ENCODE peak calls at places on chromosomes 1 and 21, in six cellular contexts. T is right atrium auricular region, C is fibroblast of lung, Y is lower leg skin, O is transverse colon, R is spleen. F is an unnamed sample.
A peak's percentile ranks its signal among the peaks of the same experiment; 100 is the strongest.

GRCh38 chr1:196609114-196609737 is 986 bp upstream of the KCNT2 start:
- DNase-seq in T (peak; percentile 58), C (peak; percentile 38), Y (no peak), O (no peak), R (no peak), F (no peak)

GRCh38 chr1:230327892-230328284 is 98.2 kb downstream of the PGBD5 start:
- DNase-seq in T (no peak), C (no peak), Y (no peak), O (no peak), R (peak; percentile 58), F (no peak)

GRCh38 chr1:178628637-178629548 is 96.2 kb upstream of the RALGPS2 start:
- DNase-seq in T (no peak), C (peak; percentile 55), Y (no peak), O (no peak), R (no peak), F (no peak)

GRCh38 chr1:95375201-95375600 is 141.2 kb downstream of the RWDD3 start:
- DNase-seq in T (no peak), C (no peak), Y (no peak), O (no peak), R (no peak), F (no peak)

GRCh38 chr1:156897078-156897825 is 3.7 kb downstream of the PEAR1 start:
- DNase-seq in T (no peak), C (peak; percentile 57), Y (no peak), O (no peak), R (no peak), F (no peak)

GRCh38 chr1:222552882-222553281 is 5.0 kb upstream of the HHIPL2 start:
- DNase-seq in T (no peak), C (no peak), Y (no peak), O (no peak), R (no peak), F (no peak)

GRCh38 chr1:63032171-63032570 is 248.2 kb downstream of the ATG4C start:
- DNase-seq in T (no peak), C (no peak), Y (no peak), O (no peak), R (no peak), F (no peak)

GRCh38 chr21:33731447-33731846 is 89.1 kb downstream of the ITSN1 start:
- DNase-seq in T (no peak), C (no peak), Y (no peak), O (no peak), R (no peak), F (no peak)

GRCh38 chr1:204589409-204590038 is 73.3 kb downstream of the MDM4 start:
- DNase-seq in T (no peak), C (no peak), Y (no peak), O (no peak), R (no peak), F (no peak)

GRCh38 chr1:225987491-225988316 is 11.4 kb downstream of the SDE2 start:
- DNase-seq in T (no peak), C (peak; percentile 73), Y (no peak), O (no peak), R (no peak), F (no peak)

GRCh38 chr1:223713546-223714420 is 1.4 kb downstream of the CAPN2 start:
- DNase-seq in T (no peak), C (no peak), Y (no peak), O (peak; percentile 52), R (no peak), F (no peak)

GRCh38 chr1:40404670-40405462 is 31.3 kb downstream of the SMAP2 start:
- DNase-seq in T (no peak), C (peak; percentile 83), Y (no peak), O (no peak), R (no peak), F (no peak)

GRCh38 chr1:112026018-112026417 is 36.5 kb upstream of the KCND3 start:
- DNase-seq in T (no peak), C (no peak), Y (no peak), O (no peak), R (no peak), F (no peak)

GRCh38 chr1:94863297-94863911 is 43.2 kb downstream of the SLC44A3 start:
- DNase-seq in T (no peak), C (peak; percentile 82), Y (no peak), O (no peak), R (no peak), F (no peak)

GRCh38 chr21:20083336-20083735 is 914.9 kb upstream of the NCAM2 start:
- DNase-seq in T (no peak), C (no peak), Y (no peak), O (no peak), R (no peak), F (no peak)

GRCh38 chr1:176837708-176838107 is 326.8 kb downstream of the ASTN1 start:
- DNase-seq in T (no peak), C (no peak), Y (no peak), O (no peak), R (no peak), F (no peak)

GRCh38 chr1:222310830-222311229 is 237.1 kb downstream of the HHIPL2 start:
- DNase-seq in T (no peak), C (no peak), Y (no peak), O (no peak), R (peak; percentile 81), F (no peak)

GRCh38 chr1:10635992-10636391 is 160.5 kb downstream of the CASZ1 start:
- DNase-seq in T (no peak), C (no peak), Y (no peak), O (no peak), R (no peak), F (peak; percentile 22)
- H3K4me3 ChIP-seq in T (no peak overlapping the region), C (no peak overlapping the region), Y (no peak overlapping the region), O (no peak overlapping the region), R (no peak overlapping the region), F (peak overlapping the region; percentile 4)

GRCh38 chr1:150563340-150564038 is 14.3 kb downstream of the ADAMTSL4 start:
- DNase-seq in T (no peak), C (no peak), Y (no peak), O (peak; percentile 79), R (peak; percentile 83), F (no peak)
- TF ChIP-seq CTCF in T (no peak), C (no peak), Y (no peak), O (no peak), R (no peak), F (no peak)

GRCh38 chr1:29985376-29985945 is 737.9 kb downstream of the MATN1 start:
- DNase-seq in T (peak; percentile 53), C (no peak), Y (peak; percentile 72), O (no peak), R (no peak), F (no peak)

GRCh38 chr1:29984107-29984506 is 739.3 kb downstream of the MATN1 start:
- DNase-seq in T (peak; percentile 52), C (no peak), Y (peak; percentile 54), O (no peak), R (no peak), F (no peak)

GRCh38 chr1:29981586-29982239 is 741.7 kb downstream of the MATN1 start:
- DNase-seq in T (no peak), C (no peak), Y (no peak), O (no peak), R (no peak), F (no peak)

GRCh38 chr1:29984544-29985375 is 738.6 kb downstream of the MATN1 start:
- DNase-seq in T (peak; percentile 54), C (no peak), Y (peak; percentile 74), O (peak; percentile 27), R (no peak), F (no peak)

DNA sequence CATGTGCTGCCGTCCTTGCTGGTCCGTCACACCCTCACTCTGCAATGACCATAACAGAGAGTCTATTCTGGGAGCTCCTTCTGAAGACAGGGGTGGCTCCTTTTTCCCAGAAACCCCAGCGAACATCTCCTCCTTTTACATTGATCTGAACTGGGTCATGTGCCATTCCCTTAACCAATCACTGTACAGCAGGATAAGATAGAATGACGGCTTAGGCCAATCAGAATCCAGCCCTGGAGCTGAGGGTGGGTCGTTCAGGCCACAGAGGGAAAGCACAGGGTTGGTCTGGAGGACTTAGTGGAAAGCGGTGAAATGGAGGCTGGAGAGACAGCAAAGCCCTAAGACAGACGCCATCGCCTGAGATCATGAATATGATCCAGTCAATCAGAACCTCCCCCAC is 740.0 kb downstream of the MATN1 start:
- DNase-seq in T (peak; percentile 32), C (no peak), Y (peak; percentile 31), O (no peak), R (no peak), F (no peak)
- H3K4me3 ChIP-seq in T (no peak overlapping the region), C (no peak overlapping the region), Y (no peak overlapping the region), O (no peak overlapping the region), R (no peak overlapping the region), F (no peak overlapping the region)

GRCh38 chr1:214319930-214320329 is 39.0 kb downstream of the SMYD2 start:
- DNase-seq in T (no peak), C (no peak), Y (no peak), O (no peak), R (no peak), F (no peak)
- TF ChIP-seq CTCF in T (no peak), C (no peak), Y (no peak), O (peak; percentile 11), R (no peak), F (no peak)

GRCh38 chr1:25862785-25863485 is 3.7 kb upstream of the AUNIP start:
- DNase-seq in T (no peak), C (no peak), Y (peak; percentile 81), O (no peak), R (no peak), F (no peak)

GRCh38 chr1:25858906-25859789 is at the start of gene AUNIP:
- DNase-seq in T (peak; percentile 80), C (peak; percentile 81), Y (peak; percentile 95), O (peak; percentile 91), R (peak; percentile 97), F (peak; percentile 65)

GRCh38 chr1:25864434-25864833 is 5.2 kb upstream of the AUNIP start:
- DNase-seq in T (no peak), C (no peak), Y (no peak), O (no peak), R (no peak), F (no peak)

GRCh38 chr1:25863486-25864262 is 4.4 kb upstream of the AUNIP start:
- DNase-seq in T (no peak), C (no peak), Y (peak; percentile 80), O (no peak), R (no peak), F (no peak)

GRCh38 chr1:25861316-25862286 is 2.3 kb upstream of the AUNIP start:
- DNase-seq in T (no peak), C (no peak), Y (no peak), O (peak; percentile 52), R (no peak), F (no peak)
- H3K4me3 ChIP-seq in T (no peak overlapping the region), C (no peak overlapping the region), Y (no peak overlapping the region), O (no peak overlapping the region), R (no peak overlapping the region), F (no peak overlapping the region)

GRCh38 chr21:32452641-32453040 is 40.1 kb downstream of the EVA1C start:
- DNase-seq in T (no peak), C (no peak), Y (no peak), O (no peak), R (peak; percentile 36), F (no peak)
- TF ChIP-seq CTCF in T (no peak), C (no peak), Y (no peak), O (no peak), R (no peak), F (no peak)

GRCh38 chr1:171596705-171597104 is 25.3 kb upstream of the MYOCOS start:
- DNase-seq in T (no peak), C (no peak), Y (no peak), O (no peak), R (no peak), F (no peak)
- H3K4me3 ChIP-seq in T (no peak overlapping the region), C (no peak overlapping the region), Y (no peak overlapping the region), O (no peak overlapping the region), R (no peak overlapping the region), F (no peak overlapping the region)